ENCODE peak calls at places on chromosomes 1 and 21, in four cellular contexts. One of them, this sample, is unnamed.

GRCh38 chr21:28150021-28150420 is 842.7 kb downstream of the LTN1 start:
- DNase-seq in left ventricle myocardium inferior: no peak
- DNase-seq in MM.1S: no peak
- DNase-seq in fibroblast of the aortic adventitia: no peak
- DNase-seq in this sample: no peak

GRCh38 chr1:245894843-245895242 is 612.2 kb downstream of the SMYD3 start:
- DNase-seq in left ventricle myocardium inferior: no peak
- DNase-seq in MM.1S: no peak
- DNase-seq in fibroblast of the aortic adventitia: no peak
- DNase-seq in this sample: no peak

GRCh38 chr1:7229696-7230095 is 444.4 kb downstream of the CAMTA1 start:
- DNase-seq in left ventricle myocardium inferior: no peak
- DNase-seq in MM.1S: no peak
- DNase-seq in fibroblast of the aortic adventitia: peak
- DNase-seq in this sample: no peak

GRCh38 chr1:61182049-61182448 is 99.7 kb downstream of the NFIA start:
- DNase-seq in left ventricle myocardium inferior: no peak
- DNase-seq in MM.1S: no peak
- DNase-seq in fibroblast of the aortic adventitia: peak
- DNase-seq in this sample: no peak

GRCh38 chr1:187999973-188000372 is 1171.2 kb downstream of the PLA2G4A start:
- DNase-seq in left ventricle myocardium inferior: no peak
- DNase-seq in MM.1S: no peak
- DNase-seq in fibroblast of the aortic adventitia: no peak
- DNase-seq in this sample: no peak

GRCh38 chr1:109502368-109502851 is 7.1 kb downstream of the AMIGO1 start:
- DNase-seq in left ventricle myocardium inferior: no peak
- DNase-seq in MM.1S: no peak
- DNase-seq in fibroblast of the aortic adventitia: no peak
- DNase-seq in this sample: no peak

GRCh38 chr21:35649186-35649585 is 411.1 kb downstream of the SETD4 start:
- DNase-seq in left ventricle myocardium inferior: no peak
- DNase-seq in MM.1S: no peak
- DNase-seq in fibroblast of the aortic adventitia: peak
- DNase-seq in this sample: no peak

GRCh38 chr1:224300346-224300745 is 29.6 kb downstream of the NVL start:
- DNase-seq in left ventricle myocardium inferior: no peak
- DNase-seq in MM.1S: no peak
- DNase-seq in fibroblast of the aortic adventitia: peak
- DNase-seq in this sample: no peak

GRCh38 chr21:15761508-15762100 is 31.8 kb downstream of the USP25 start:
- DNase-seq in left ventricle myocardium inferior: no peak
- DNase-seq in MM.1S: no peak
- DNase-seq in fibroblast of the aortic adventitia: no peak
- DNase-seq in this sample: no peak

GRCh38 chr1:29124366-29125236 is 898 bp upstream of the TMEM200B start:
- DNase-seq in left ventricle myocardium inferior: peak
- DNase-seq in MM.1S: peak
- DNase-seq in fibroblast of the aortic adventitia: peak
- DNase-seq in this sample: peak

GRCh38 chr1:243493156-243494129 is 237.6 kb downstream of the SDCCAG8 start:
- DNase-seq in left ventricle myocardium inferior: no peak
- DNase-seq in MM.1S: no peak
- DNase-seq in fibroblast of the aortic adventitia: peak
- DNase-seq in this sample: no peak

GRCh38 chr21:46055863-46056281 is 42.0 kb upstream of the COL6A2 start:
- DNase-seq in left ventricle myocardium inferior: no peak
- DNase-seq in MM.1S: no peak
- DNase-seq in fibroblast of the aortic adventitia: peak
- DNase-seq in this sample: peak

GRCh38 chr1:65729308-65729707 is 63.4 kb upstream of the PDE4B start:
- DNase-seq in left ventricle myocardium inferior: no peak
- DNase-seq in MM.1S: no peak
- DNase-seq in fibroblast of the aortic adventitia: no peak
- DNase-seq in this sample: no peak

GRCh38 chr1:7539772-7540175 is 231.3 kb upstream of the VAMP3 start:
- DNase-seq in left ventricle myocardium inferior: no peak
- DNase-seq in MM.1S: peak
- DNase-seq in fibroblast of the aortic adventitia: no peak
- DNase-seq in this sample: no peak

GRCh38 chr1:95023399-95024050 is 49.2 kb downstream of the ALG14 start:
- DNase-seq in left ventricle myocardium inferior: no peak
- DNase-seq in MM.1S: no peak
- DNase-seq in fibroblast of the aortic adventitia: peak
- DNase-seq in this sample: no peak

GRCh38 chr1:119674835-119675289 is 26.8 kb upstream of the ZNF697 start:
- DNase-seq in left ventricle myocardium inferior: no peak
- DNase-seq in MM.1S: no peak
- DNase-seq in fibroblast of the aortic adventitia: peak
- DNase-seq in this sample: no peak

GRCh38 chr21:29943885-29944284 is 4.1 kb upstream of the GRIK1 start:
- DNase-seq in left ventricle myocardium inferior: no peak
- DNase-seq in MM.1S: no peak
- DNase-seq in fibroblast of the aortic adventitia: no peak
- DNase-seq in this sample: no peak

DNA sequence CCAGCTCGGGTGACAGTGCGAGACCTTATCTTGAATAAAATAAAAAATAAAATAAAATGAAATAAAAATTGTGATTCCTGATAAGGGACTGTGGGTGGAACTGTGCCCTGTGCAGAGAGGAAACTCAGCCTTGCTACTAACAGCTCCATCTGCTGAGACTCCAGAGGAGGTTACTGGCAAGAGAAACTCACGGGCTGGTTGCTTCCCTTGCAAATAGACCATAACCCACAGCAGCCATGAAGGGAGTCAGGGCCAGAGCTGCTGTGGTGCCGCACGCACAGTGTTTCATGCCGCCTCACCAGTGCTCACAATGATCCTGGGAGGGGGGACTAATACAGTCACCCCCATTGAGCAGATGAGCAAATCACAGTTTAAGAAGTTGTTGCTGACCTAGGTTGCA is 13.7 kb downstream of the ZBTB17 start:
- DNase-seq in left ventricle myocardium inferior: no peak
- DNase-seq in MM.1S: no peak
- DNase-seq in fibroblast of the aortic adventitia: no peak
- DNase-seq in this sample: no peak
- TF ChIP-seq CTCF in left ventricle myocardium inferior: no peak
- TF ChIP-seq CTCF in MM.1S: no peak
- TF ChIP-seq CTCF in fibroblast of the aortic adventitia: no peak
- TF ChIP-seq CTCF in this sample: no peak

DNA sequence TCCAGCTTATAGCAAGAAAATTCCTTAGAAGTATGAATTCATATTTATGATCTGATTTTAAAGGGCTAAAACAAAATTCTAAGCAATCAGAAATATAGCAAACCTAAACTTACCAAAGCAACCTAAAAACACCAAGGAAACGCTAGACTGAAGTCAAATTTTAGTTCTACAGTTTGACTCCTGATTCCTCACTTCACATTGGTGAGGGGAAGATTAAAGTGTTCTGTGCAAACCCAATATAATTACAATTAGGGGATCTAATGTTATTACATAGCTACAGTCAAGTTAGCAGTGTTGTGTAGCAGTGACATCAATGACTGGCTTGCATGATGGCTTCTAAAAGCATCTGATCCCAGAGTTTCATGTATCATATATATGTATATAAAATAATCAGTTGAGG is 11.6 kb downstream of the HNRNPU start:
- DNase-seq in left ventricle myocardium inferior: no peak
- DNase-seq in MM.1S: no peak
- DNase-seq in fibroblast of the aortic adventitia: no peak
- DNase-seq in this sample: no peak
- TF ChIP-seq CTCF in left ventricle myocardium inferior: no peak
- TF ChIP-seq CTCF in MM.1S: no peak
- TF ChIP-seq CTCF in fibroblast of the aortic adventitia: no peak
- TF ChIP-seq CTCF in this sample: no peak

GRCh38 chr1:23797478-23798448 is 2.8 kb downstream of the GALE start:
- DNase-seq in left ventricle myocardium inferior: no peak
- DNase-seq in MM.1S: no peak
- DNase-seq in fibroblast of the aortic adventitia: no peak
- DNase-seq in this sample: no peak

GRCh38 chr1:23795676-23796465 is 4.7 kb downstream of the GALE start:
- DNase-seq in left ventricle myocardium inferior: no peak
- DNase-seq in MM.1S: no peak
- DNase-seq in fibroblast of the aortic adventitia: no peak
- DNase-seq in this sample: no peak

GRCh38 chr1:23799255-23799569 is 1.3 kb downstream of the GALE start:
- DNase-seq in left ventricle myocardium inferior: no peak
- DNase-seq in MM.1S: no peak
- DNase-seq in fibroblast of the aortic adventitia: no peak
- DNase-seq in this sample: no peak

GRCh38 chr1:23798662-23799142 is 1.9 kb downstream of the GALE start:
- DNase-seq in left ventricle myocardium inferior: no peak
- DNase-seq in MM.1S: no peak
- DNase-seq in fibroblast of the aortic adventitia: no peak
- DNase-seq in this sample: no peak

GRCh38 chr1:23796466-23797271 is 3.9 kb downstream of the GALE start:
- DNase-seq in left ventricle myocardium inferior: no peak
- DNase-seq in MM.1S: no peak
- DNase-seq in fibroblast of the aortic adventitia: no peak
- DNase-seq in this sample: no peak
- TF ChIP-seq CTCF in left ventricle myocardium inferior: no peak
- TF ChIP-seq CTCF in MM.1S: no peak
- TF ChIP-seq CTCF in fibroblast of the aortic adventitia: no peak
- TF ChIP-seq CTCF in this sample: no peak

DNA sequence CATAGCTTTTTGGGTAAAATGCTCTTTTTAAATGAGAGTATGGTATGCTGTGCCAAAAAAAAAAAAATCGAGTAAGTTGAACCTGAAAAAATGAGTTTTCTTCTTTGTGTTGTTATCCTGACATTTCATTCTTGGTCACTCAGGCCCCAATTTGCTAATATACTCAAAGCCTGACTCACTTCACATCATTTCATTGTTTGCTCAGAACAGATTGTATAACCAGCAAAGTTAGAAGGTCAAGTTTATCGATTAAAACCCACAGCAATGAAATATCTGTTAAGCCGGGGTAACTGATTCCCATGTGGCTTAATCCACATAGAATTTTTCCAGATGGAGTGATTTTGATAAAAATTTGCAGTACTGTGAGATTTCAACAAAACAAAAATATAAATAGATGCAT is 363.7 kb downstream of the NEGR1 start:
- DNase-seq in left ventricle myocardium inferior: no peak
- DNase-seq in MM.1S: no peak
- DNase-seq in fibroblast of the aortic adventitia: no peak
- DNase-seq in this sample: no peak
- TF ChIP-seq CTCF in left ventricle myocardium inferior: no peak
- TF ChIP-seq CTCF in MM.1S: no peak
- TF ChIP-seq CTCF in fibroblast of the aortic adventitia: no peak
- TF ChIP-seq CTCF in this sample: no peak

GRCh38 chr1:55144886-55145285 is 70.3 kb downstream of the USP24 start:
- DNase-seq in left ventricle myocardium inferior: no peak
- DNase-seq in MM.1S: no peak
- DNase-seq in fibroblast of the aortic adventitia: no peak
- DNase-seq in this sample: no peak

GRCh38 chr1:55147504-55147903 is 67.7 kb downstream of the USP24 start:
- DNase-seq in left ventricle myocardium inferior: no peak
- DNase-seq in MM.1S: no peak
- DNase-seq in fibroblast of the aortic adventitia: no peak
- DNase-seq in this sample: no peak

GRCh38 chr1:55150880-55151582 is 64.1 kb downstream of the USP24 start:
- DNase-seq in left ventricle myocardium inferior: no peak
- DNase-seq in MM.1S: peak
- DNase-seq in fibroblast of the aortic adventitia: no peak
- DNase-seq in this sample: no peak

GRCh38 chr1:55143686-55144085 is 71.5 kb downstream of the USP24 start:
- DNase-seq in left ventricle myocardium inferior: no peak
- DNase-seq in MM.1S: peak
- DNase-seq in fibroblast of the aortic adventitia: no peak
- DNase-seq in this sample: no peak

DNA sequence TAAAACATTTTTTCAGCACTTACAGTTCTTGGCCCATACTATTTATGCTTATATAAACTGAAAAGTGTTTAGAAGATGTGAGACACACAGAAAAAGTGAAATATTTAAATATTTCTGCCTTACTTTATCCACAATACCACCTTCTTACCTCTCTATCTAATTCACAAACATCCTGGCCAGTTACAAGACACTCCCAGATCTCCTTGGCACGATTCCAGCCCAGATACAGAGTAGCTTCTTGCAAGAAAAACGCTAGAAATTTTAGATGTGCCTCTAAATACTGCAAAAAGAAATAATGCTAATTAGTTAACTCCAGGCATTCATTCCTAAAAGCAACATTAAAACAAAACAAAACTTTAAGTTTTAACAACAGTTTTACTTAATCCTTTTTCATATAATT is 68.4 kb downstream of the USP24 start:
- DNase-seq in left ventricle myocardium inferior: no peak
- DNase-seq in MM.1S: no peak
- DNase-seq in fibroblast of the aortic adventitia: no peak
- DNase-seq in this sample: peak
- TF ChIP-seq CTCF in left ventricle myocardium inferior: no peak
- TF ChIP-seq CTCF in MM.1S: no peak
- TF ChIP-seq CTCF in fibroblast of the aortic adventitia: no peak
- TF ChIP-seq CTCF in this sample: no peak

GRCh38 chr1:158509471-158510161 is 37.6 kb downstream of the OR10R2 start:
- DNase-seq in left ventricle myocardium inferior: no peak
- DNase-seq in MM.1S: no peak
- DNase-seq in fibroblast of the aortic adventitia: peak
- DNase-seq in this sample: peak

GRCh38 chr1:158507511-158507910 is 35.5 kb downstream of the OR10R2 start:
- DNase-seq in left ventricle myocardium inferior: no peak
- DNase-seq in MM.1S: no peak
- DNase-seq in fibroblast of the aortic adventitia: no peak
- DNase-seq in this sample: no peak

DNA sequence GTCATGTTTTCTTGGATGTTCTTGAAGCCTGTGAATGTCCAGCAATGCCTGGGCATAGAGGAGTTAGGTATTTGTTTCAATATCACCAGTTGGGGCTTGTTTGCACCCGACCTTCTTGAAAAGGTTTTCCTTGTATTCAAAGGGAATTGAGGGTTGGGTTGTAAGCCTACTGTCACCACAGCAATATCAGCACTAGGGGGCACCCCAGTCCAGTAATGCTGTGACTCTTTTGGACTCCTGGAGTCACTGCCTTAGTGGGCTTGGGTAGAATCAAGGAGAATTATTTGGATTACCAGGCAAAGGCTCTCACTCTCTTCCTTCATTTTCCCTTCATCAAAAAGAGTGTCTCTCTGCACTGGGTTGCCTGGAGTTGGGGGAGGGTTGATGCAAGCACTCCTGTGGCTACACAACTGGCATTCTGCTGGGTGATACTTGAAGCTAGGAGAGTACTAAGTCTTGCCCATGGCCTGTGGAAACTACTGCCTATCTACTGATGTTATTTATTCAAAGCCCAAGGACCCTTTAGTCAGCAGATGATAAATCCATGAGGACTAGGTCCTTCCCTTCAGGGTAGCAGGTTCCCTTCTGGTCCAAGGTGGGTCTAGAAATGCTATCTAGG is 34.5 kb downstream of the OR10R2 start:
- DNase-seq in left ventricle myocardium inferior: no peak
- DNase-seq in MM.1S: peak
- DNase-seq in fibroblast of the aortic adventitia: peak
- DNase-seq in this sample: no peak
- TF ChIP-seq CTCF in left ventricle myocardium inferior: peak
- TF ChIP-seq CTCF in MM.1S: peak
- TF ChIP-seq CTCF in fibroblast of the aortic adventitia: peak
- TF ChIP-seq CTCF in this sample: peak

GRCh38 chr1:40096977-40097782 is at the start of gene PPT1:
- DNase-seq in left ventricle myocardium inferior: peak
- DNase-seq in MM.1S: peak
- DNase-seq in fibroblast of the aortic adventitia: peak
- DNase-seq in this sample: peak
- TF ChIP-seq CTCF in left ventricle myocardium inferior: peak
- TF ChIP-seq CTCF in MM.1S: peak
- TF ChIP-seq CTCF in fibroblast of the aortic adventitia: peak
- TF ChIP-seq CTCF in this sample: no peak

GRCh38 chr1:164912290-164912689 is 353.3 kb downstream of the PBX1 start:
- DNase-seq in left ventricle myocardium inferior: peak
- DNase-seq in MM.1S: no peak
- DNase-seq in fibroblast of the aortic adventitia: no peak
- DNase-seq in this sample: no peak

GRCh38 chr1:164914208-164914607 is 355.2 kb downstream of the PBX1 start:
- DNase-seq in left ventricle myocardium inferior: no peak
- DNase-seq in MM.1S: no peak
- DNase-seq in fibroblast of the aortic adventitia: peak
- DNase-seq in this sample: no peak
- TF ChIP-seq CTCF in left ventricle myocardium inferior: peak
- TF ChIP-seq CTCF in MM.1S: no peak
- TF ChIP-seq CTCF in fibroblast of the aortic adventitia: peak
- TF ChIP-seq CTCF in this sample: no peak

This sample was measured in mesothelial cell of epicardium.